ENCODE peak calls at places on chromosomes 3 and 15, in seven cellular contexts. One of them, this sample, is unnamed.

GRCh38 chr3:35908366-35909232 is 269.3 kb downstream of the ARPP21 start:
- DNase-seq in HCT116: peak; percentile 15
- DNase-seq in PC-3: peak; percentile 86
- DNase-seq in MM.1S: peak; percentile 74
- DNase-seq in GM23338: peak; percentile 92
- DNase-seq in GM23248: peak; percentile 61
- DNase-seq in hepatocyte: peak; percentile 87
- DNase-seq in this sample: no peak

GRCh38 chr3:42702066-42702951 is at the start of gene HHATL:
- DNase-seq in HCT116: no peak
- DNase-seq in PC-3: no peak
- DNase-seq in MM.1S: no peak
- DNase-seq in GM23338: no peak
- DNase-seq in GM23248: no peak
- DNase-seq in hepatocyte: no peak
- DNase-seq in this sample: no peak

GRCh38 chr3:185216587-185216918 is 37.3 kb downstream of the EHHADH start:
- DNase-seq in HCT116: no peak
- DNase-seq in PC-3: no peak
- DNase-seq in MM.1S: peak; percentile 21
- DNase-seq in GM23338: peak; percentile 52
- DNase-seq in GM23248: no peak
- DNase-seq in hepatocyte: no peak
- DNase-seq in this sample: no peak

GRCh38 chr3:140537075-140537474 is 140.8 kb upstream of the TRIM42 start:
- DNase-seq in HCT116: no peak
- DNase-seq in PC-3: no peak
- DNase-seq in MM.1S: no peak
- DNase-seq in GM23338: no peak
- DNase-seq in GM23248: no peak
- DNase-seq in hepatocyte: no peak
- DNase-seq in this sample: no peak

GRCh38 chr3:21860657-21861056 is 109.6 kb upstream of the ZNF385D start:
- DNase-seq in HCT116: no peak
- DNase-seq in PC-3: no peak
- DNase-seq in MM.1S: no peak
- DNase-seq in GM23338: no peak
- DNase-seq in GM23248: no peak
- DNase-seq in hepatocyte: no peak
- DNase-seq in this sample: no peak

GRCh38 chr3:13419356-13420050 is 619 bp downstream of the NUP210 start:
- DNase-seq in HCT116: no peak
- DNase-seq in PC-3: peak; percentile 37
- DNase-seq in MM.1S: peak; percentile 40
- DNase-seq in GM23338: peak; percentile 61
- DNase-seq in GM23248: peak; percentile 22
- DNase-seq in hepatocyte: peak; percentile 71
- DNase-seq in this sample: no peak

GRCh38 chr3:50189274-50189673 is 2.1 kb upstream of the GNAT1 start:
- DNase-seq in HCT116: peak; percentile 40
- DNase-seq in PC-3: peak; percentile 88
- DNase-seq in MM.1S: peak; percentile 32
- DNase-seq in GM23338: peak; percentile 92
- DNase-seq in GM23248: peak; percentile 94
- DNase-seq in hepatocyte: peak; percentile 91
- DNase-seq in this sample: peak; percentile 41

GRCh38 chr3:8095724-8096123 is 405.9 kb upstream of the LMCD1 start:
- DNase-seq in HCT116: peak; percentile 34
- DNase-seq in PC-3: peak; percentile 14
- DNase-seq in MM.1S: no peak
- DNase-seq in GM23338: peak; percentile 72
- DNase-seq in GM23248: peak; percentile 0
- DNase-seq in hepatocyte: peak; percentile 11
- DNase-seq in this sample: peak; percentile 1

GRCh38 chr3:30606301-30607031 is at the start of gene TGFBR2:
- DNase-seq in HCT116: peak; percentile 95
- DNase-seq in PC-3: peak; percentile 98
- DNase-seq in MM.1S: peak; percentile 90
- DNase-seq in GM23338: peak; percentile 87
- DNase-seq in GM23248: peak; percentile 99
- DNase-seq in hepatocyte: peak; percentile 95
- DNase-seq in this sample: peak; percentile 85

GRCh38 chr3:42539871-42540714 is 37.6 kb downstream of the VIPR1 start:
- DNase-seq in HCT116: peak; percentile 55
- DNase-seq in PC-3: peak; percentile 78
- DNase-seq in MM.1S: peak; percentile 67
- DNase-seq in GM23338: peak; percentile 94
- DNase-seq in GM23248: peak; percentile 26
- DNase-seq in hepatocyte: peak; percentile 79
- DNase-seq in this sample: peak; percentile 71

GRCh38 chr3:177781686-177782161 is 584.4 kb upstream of the TBL1XR1 start:
- DNase-seq in HCT116: no peak
- DNase-seq in PC-3: no peak
- DNase-seq in MM.1S: no peak
- DNase-seq in GM23338: no peak
- DNase-seq in GM23248: peak; percentile 24
- DNase-seq in hepatocyte: no peak
- DNase-seq in this sample: no peak

GRCh38 chr15:76309561-76310330 is 1.5 kb downstream of the ETFA start:
- DNase-seq in HCT116: no peak
- DNase-seq in PC-3: peak; percentile 61
- DNase-seq in MM.1S: no peak
- DNase-seq in GM23338: no peak
- DNase-seq in GM23248: peak; percentile 31
- DNase-seq in hepatocyte: no peak
- DNase-seq in this sample: no peak

GRCh38 chr15:59540654-59541053 is 70.9 kb upstream of the GCNT3 start:
- DNase-seq in HCT116: no peak
- DNase-seq in PC-3: no peak
- DNase-seq in MM.1S: no peak
- DNase-seq in GM23338: no peak
- DNase-seq in GM23248: no peak
- DNase-seq in hepatocyte: no peak
- DNase-seq in this sample: no peak

GRCh38 chr15:68679961-68680371 is 101.2 kb downstream of the CORO2B start:
- DNase-seq in HCT116: no peak
- DNase-seq in PC-3: no peak
- DNase-seq in MM.1S: no peak
- DNase-seq in GM23338: no peak
- DNase-seq in GM23248: no peak
- DNase-seq in hepatocyte: no peak
- DNase-seq in this sample: no peak

GRCh38 chr3:4060064-4060463 is 243.1 kb upstream of the SETMAR start:
- DNase-seq in HCT116: no peak
- DNase-seq in PC-3: no peak
- DNase-seq in MM.1S: no peak
- DNase-seq in GM23338: no peak
- DNase-seq in GM23248: no peak
- DNase-seq in hepatocyte: no peak
- DNase-seq in this sample: peak; percentile 44

GRCh38 chr3:102113421-102114041 is 264.2 kb downstream of the NFKBIZ start:
- DNase-seq in HCT116: no peak
- DNase-seq in PC-3: peak; percentile 55
- DNase-seq in MM.1S: no peak
- DNase-seq in GM23338: no peak
- DNase-seq in GM23248: no peak
- DNase-seq in hepatocyte: peak; percentile 70
- DNase-seq in this sample: peak; percentile 34

GRCh38 chr3:36941162-36941561 is 3.7 kb downstream of the TRANK1 start:
- DNase-seq in HCT116: no peak
- DNase-seq in PC-3: no peak
- DNase-seq in MM.1S: no peak
- DNase-seq in GM23338: no peak
- DNase-seq in GM23248: no peak
- DNase-seq in hepatocyte: no peak
- DNase-seq in this sample: no peak

GRCh38 chr3:29429055-29429454 is 148.2 kb downstream of the RBMS3 start:
- DNase-seq in HCT116: no peak
- DNase-seq in PC-3: no peak
- DNase-seq in MM.1S: no peak
- DNase-seq in GM23338: no peak
- DNase-seq in GM23248: no peak
- DNase-seq in hepatocyte: no peak
- DNase-seq in this sample: no peak

GRCh38 chr3:42273351-42273750 is 7.4 kb upstream of the CCK start:
- DNase-seq in HCT116: no peak
- DNase-seq in PC-3: no peak
- DNase-seq in MM.1S: no peak
- DNase-seq in GM23338: no peak
- DNase-seq in GM23248: no peak
- DNase-seq in hepatocyte: no peak
- DNase-seq in this sample: no peak

GRCh38 chr3:13122101-13123055 is 49.1 kb upstream of the IQSEC1 start:
- DNase-seq in HCT116: no peak
- DNase-seq in PC-3: no peak
- DNase-seq in MM.1S: no peak
- DNase-seq in GM23338: no peak
- DNase-seq in GM23248: no peak
- DNase-seq in hepatocyte: no peak
- DNase-seq in this sample: no peak

GRCh38 chr3:156688849-156689452 is 14.6 kb downstream of the TIPARP start:
- DNase-seq in HCT116: no peak
- DNase-seq in PC-3: no peak
- DNase-seq in MM.1S: no peak
- DNase-seq in GM23338: no peak
- DNase-seq in GM23248: no peak
- DNase-seq in hepatocyte: no peak
- DNase-seq in this sample: no peak

GRCh38 chr3:41450416-41451231 is 251.3 kb downstream of the CTNNB1 start:
- DNase-seq in HCT116: no peak
- DNase-seq in PC-3: peak; percentile 44
- DNase-seq in MM.1S: no peak
- DNase-seq in GM23338: peak; percentile 62
- DNase-seq in GM23248: no peak
- DNase-seq in hepatocyte: peak; percentile 58
- DNase-seq in this sample: no peak

GRCh38 chr3:127418560-127419099 is 130.8 kb upstream of the PRR20G start:
- DNase-seq in HCT116: no peak
- DNase-seq in PC-3: no peak
- DNase-seq in MM.1S: no peak
- DNase-seq in GM23338: no peak
- DNase-seq in GM23248: no peak
- DNase-seq in hepatocyte: no peak
- DNase-seq in this sample: no peak

GRCh38 chr3:189941125-189941524 is 179.6 kb downstream of the P3H2 start:
- DNase-seq in HCT116: no peak
- DNase-seq in PC-3: no peak
- DNase-seq in MM.1S: no peak
- DNase-seq in GM23338: peak; percentile 14
- DNase-seq in GM23248: no peak
- DNase-seq in hepatocyte: peak; percentile 26
- DNase-seq in this sample: no peak

GRCh38 chr3:139572847-139573672 is 33.5 kb upstream of the RBP1 start:
- DNase-seq in HCT116: no peak
- DNase-seq in PC-3: no peak
- DNase-seq in MM.1S: no peak
- DNase-seq in GM23338: no peak
- DNase-seq in GM23248: peak; percentile 3
- DNase-seq in hepatocyte: no peak
- DNase-seq in this sample: no peak

GRCh38 chr3:111971533-111971932 is 7.3 kb upstream of the ABHD10 start:
- DNase-seq in HCT116: no peak
- DNase-seq in PC-3: no peak
- DNase-seq in MM.1S: no peak
- DNase-seq in GM23338: no peak
- DNase-seq in GM23248: no peak
- DNase-seq in hepatocyte: no peak
- DNase-seq in this sample: no peak

GRCh38 chr15:94229591-94230365 is 1.6 kb upstream of the MCTP2 start:
- DNase-seq in HCT116: no peak
- DNase-seq in PC-3: peak; percentile 42
- DNase-seq in MM.1S: peak; percentile 92
- DNase-seq in GM23338: no peak
- DNase-seq in GM23248: no peak
- DNase-seq in hepatocyte: no peak
- DNase-seq in this sample: no peak

GRCh38 chr15:45139770-45140169 is 10.0 kb downstream of the DUOX1 start:
- DNase-seq in HCT116: no peak
- DNase-seq in PC-3: no peak
- DNase-seq in MM.1S: no peak
- DNase-seq in GM23338: no peak
- DNase-seq in GM23248: no peak
- DNase-seq in hepatocyte: no peak
- DNase-seq in this sample: no peak
- TF ChIP-seq EZH2 in HCT116: no peak
- TF ChIP-seq EZH2 in PC-3: no peak
- TF ChIP-seq EZH2 in MM.1S: no peak
- TF ChIP-seq EZH2 in GM23338: no peak
- TF ChIP-seq EZH2 in GM23248: no peak
- TF ChIP-seq EZH2 in hepatocyte: no peak
- TF ChIP-seq EZH2 in this sample: no peak

DNA sequence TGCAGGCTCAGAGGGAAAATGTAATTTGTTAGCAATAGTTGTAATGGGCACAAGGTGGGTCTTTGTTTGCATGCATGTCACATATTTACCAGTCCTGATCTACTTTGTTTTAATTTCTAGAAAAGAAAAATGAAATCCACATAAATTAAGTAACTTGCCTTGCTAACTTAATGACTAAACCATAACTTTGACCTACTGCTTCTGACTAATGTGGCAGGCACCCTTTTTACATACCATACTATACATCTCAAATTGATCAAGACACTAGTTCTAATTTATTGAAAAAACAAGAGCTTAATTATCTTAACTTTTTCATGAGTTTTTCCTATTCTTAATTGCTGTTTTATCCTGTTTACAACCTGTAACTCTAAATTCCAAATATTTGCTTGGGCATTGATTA is 93.2 kb downstream of the ATP11B start:
- DNase-seq in HCT116: no peak
- DNase-seq in PC-3: peak; percentile 57
- DNase-seq in MM.1S: no peak
- DNase-seq in GM23338: no peak
- DNase-seq in GM23248: peak; percentile 33
- DNase-seq in hepatocyte: no peak
- DNase-seq in this sample: no peak
- H3K4me2 ChIP-seq in HCT116: no peak overlapping the region
- H3K4me2 ChIP-seq in PC-3: peak overlapping the region; percentile 57
- H3K4me2 ChIP-seq in MM.1S: no peak overlapping the region
- H3K4me2 ChIP-seq in GM23338: no peak overlapping the region
- H3K4me2 ChIP-seq in GM23248: peak overlapping the region; percentile 18
- H3K4me2 ChIP-seq in hepatocyte: no peak overlapping the region
- H3K4me2 ChIP-seq in this sample: peak overlapping the region; percentile 30

GRCh38 chr3:133329626-133330025 is 70.2 kb upstream of the BFSP2 start:
- DNase-seq in HCT116: no peak
- DNase-seq in PC-3: no peak
- DNase-seq in MM.1S: no peak
- DNase-seq in GM23338: no peak
- DNase-seq in GM23248: no peak
- DNase-seq in hepatocyte: no peak
- DNase-seq in this sample: no peak
- H3K9me2 ChIP-seq in HCT116: no peaks in the 10 kb centered on the region
- H3K9me2 ChIP-seq in PC-3: no peaks in the 10 kb centered on the region
- H3K9me2 ChIP-seq in MM.1S: no peaks in the 10 kb centered on the region
- H3K9me2 ChIP-seq in GM23338: no peaks in the 10 kb centered on the region
- H3K9me2 ChIP-seq in GM23248: no peaks in the 10 kb centered on the region
- H3K9me2 ChIP-seq in hepatocyte: no peaks in the 10 kb centered on the region
- H3K9me2 ChIP-seq in this sample: no peaks in the 10 kb centered on the region

DNA sequence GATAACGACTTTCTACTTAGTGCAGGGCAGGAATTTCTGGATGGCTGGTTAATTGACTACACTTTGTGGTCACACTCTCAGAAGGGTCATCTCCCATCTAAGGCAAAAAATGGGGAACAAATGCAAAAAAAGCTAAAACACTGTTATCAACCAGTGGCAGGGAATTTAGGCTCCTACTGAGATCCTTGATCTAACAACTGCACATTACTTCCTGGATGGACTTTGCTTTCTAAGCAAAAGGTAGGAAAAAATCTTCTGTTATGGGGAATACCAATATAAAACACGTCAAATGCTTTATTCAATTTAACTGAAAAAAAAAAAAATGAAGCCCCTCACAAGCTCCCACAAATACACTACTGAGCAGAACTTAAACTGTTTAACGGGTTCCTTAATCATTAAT is 4.6 kb downstream of the MORC1 start:
- DNase-seq in HCT116: no peak
- DNase-seq in PC-3: no peak
- DNase-seq in MM.1S: no peak
- DNase-seq in GM23338: no peak
- DNase-seq in GM23248: no peak
- DNase-seq in hepatocyte: no peak
- DNase-seq in this sample: no peak
- TF ChIP-seq EZH2 in HCT116: no peak
- TF ChIP-seq EZH2 in PC-3: no peak
- TF ChIP-seq EZH2 in MM.1S: no peak
- TF ChIP-seq EZH2 in GM23338: no peak
- TF ChIP-seq EZH2 in GM23248: no peak
- TF ChIP-seq EZH2 in hepatocyte: no peak
- TF ChIP-seq EZH2 in this sample: no peak

This sample was measured in PC-9.